ENCODE peak calls at places on chromosomes 16 and 17, in five cellular contexts. A is stimulated activated CD8-positive, alpha-beta memory T cell treated with anti-CD3 and anti-CD28 coated beads, Interleukin-7, amount 100 ng/mL, for 1 hour; J is NCI-H1930; P is AG04450; X is RCC 7860. F is an unnamed sample.

GRCh38 chr17:80105762-80106161 is 4.4 kb downstream of the GAA start:
- DNase-seq in P (no peak), A (no peak), X (no peak), J (no peak), F (no peak)

GRCh38 chr17:66976781-66977201 is 12.3 kb downstream of the CACNG4 start:
- DNase-seq in J (no peak), X (peak; percentile 9), P (no peak), A (no peak), F (no peak)

GRCh38 chr16:17227278-17227677 is 243.5 kb downstream of the XYLT1 start:
- DNase-seq in J (no peak), P (no peak), A (no peak), X (no peak), F (no peak)

GRCh38 chr17:142876-143784 is 5.8 kb downstream of the SCGB1C2 start:
- DNase-seq in J (no peak), X (no peak), P (no peak), A (no peak), F (no peak)

GRCh38 chr16:86093801-86094750 is 195.1 kb downstream of the IRF8 start:
- DNase-seq in A (no peak), X (no peak), J (no peak), P (no peak), F (no peak)

GRCh38 chr17:68491864-68492263 is 20.4 kb upstream of the PRKAR1A start:
- DNase-seq in A (no peak), X (no peak), J (no peak), P (no peak), F (no peak)

GRCh38 chr16:71873199-71873598 is 10.8 kb downstream of the ZNF821 start:
- DNase-seq in J (no peak), A (no peak), P (no peak), X (no peak), F (no peak)

GRCh38 chr17:65723356-65723928 is 162.0 kb upstream of the AXIN2 start:
- DNase-seq in A (no peak), P (no peak), J (no peak), X (no peak), F (no peak)

GRCh38 chr17:17424552-17424951 is 52.2 kb upstream of the MED9 start:
- DNase-seq in P (no peak), X (no peak), A (no peak), J (no peak), F (no peak)

GRCh38 chr17:2566056-2566455 is 27.4 kb upstream of the PAFAH1B1 start:
- DNase-seq in X (no peak), J (no peak), P (no peak), A (no peak), F (no peak)

GRCh38 chr16:54171855-54172537 is 114.6 kb downstream of the IRX3 start:
- DNase-seq in J (peak; percentile 74), A (no peak), X (no peak), P (peak; percentile 10), F (no peak)

GRCh38 chr17:35727635-35728034 is 3.8 kb upstream of the RASL10B start:
- DNase-seq in X (no peak), A (no peak), J (no peak), P (no peak), F (no peak)

GRCh38 chr16:22370038-22370541 is 4.3 kb downstream of the CDR2 start:
- DNase-seq in X (no peak), J (no peak), A (no peak), P (peak; percentile 77), F (no peak)

GRCh38 chr16:51569204-51569911 is 418.3 kb upstream of the SALL1 start:
- DNase-seq in X (no peak), P (no peak), J (no peak), A (no peak), F (no peak)

GRCh38 chr16:75420987-75421819 is 12.1 kb downstream of the CFDP1 start:
- DNase-seq in P (no peak), A (no peak), J (no peak), X (peak; percentile 22), F (no peak)

GRCh38 chr16:56897026-56897799 is 32.2 kb downstream of the SLC12A3 start:
- DNase-seq in P (no peak), X (no peak), J (no peak), A (no peak), F (no peak)

GRCh38 chr16:85402910-85403692 is 210.0 kb upstream of the GSE1 start:
- DNase-seq in P (no peak), J (no peak), A (no peak), X (peak; percentile 52), F (no peak)

GRCh38 chr17:72984145-72984924 is 108.2 kb downstream of the SLC39A11 start:
- DNase-seq in X (peak; percentile 62), A (no peak), J (no peak), P (peak; percentile 80), F (no peak)

GRCh38 chr17:36680701-36681202 is 79.4 kb downstream of the MRM1 start:
- DNase-seq in A (no peak), J (no peak), P (no peak), X (no peak), F (no peak)

GRCh38 chr17:41521574-41522261 is 3.0 kb upstream of the KRT15 start:
- DNase-seq in A (no peak), X (peak; percentile 95), J (no peak), P (peak; percentile 50), F (peak; percentile 45)

GRCh38 chr16:28085376-28086171 is 22.1 kb upstream of the GSG1L start:
- DNase-seq in X (no peak), P (no peak), J (no peak), A (no peak), F (no peak)

GRCh38 chr17:38451030-38451839 is 23.0 kb downstream of the ARHGAP23 start:
- DNase-seq in X (peak; percentile 74), A (no peak), P (no peak), J (no peak), F (no peak)

GRCh38 chr17:56274491-56274890 is 121.2 kb downstream of the ANKFN1 start:
- DNase-seq in X (no peak), J (no peak), P (no peak), A (no peak), F (no peak)

GRCh38 chr16:15856901-15857778 is at the start of gene MYH11:
- DNase-seq in X (no peak), J (no peak), P (no peak), A (no peak), F (no peak)

GRCh38 chr16:81424761-81425160 is 19.8 kb upstream of the CMIP start:
- DNase-seq in X (peak; percentile 87), P (no peak), J (no peak), A (no peak), F (peak; percentile 21)

GRCh38 chr17:8125196-8125946 is 1.5 kb upstream of the HES7 start:
- DNase-seq in J (peak; percentile 57), X (peak; percentile 52), P (no peak), A (peak; percentile 85), F (peak; percentile 33)

GRCh38 chr17:44738214-44738906 is 20.4 kb upstream of the ADAM11 start:
- DNase-seq in J (no peak), A (no peak), X (peak; percentile 65), P (no peak), F (no peak)

GRCh38 chr17:74851612-74852236 is 8.0 kb downstream of the GRIN2C start:
- DNase-seq in X (no peak), P (no peak), J (no peak), A (no peak), F (no peak)

GRCh38 chr17:3886776-3887175 is 6.1 kb downstream of the CAMKK1 start:
- DNase-seq in P (no peak), J (no peak), A (no peak), X (no peak), F (peak; percentile 19)

GRCh38 chr16:80910434-80910833 is 96.3 kb downstream of the CMC2 start:
- DNase-seq in X (no peak), J (no peak), P (no peak), A (no peak), F (no peak)

GRCh38 chr17:78337244-78338109 is 22.4 kb downstream of the SOCS3 start:
- DNase-seq in P (no peak), J (no peak), X (peak; percentile 70), A (no peak), F (peak; percentile 7)

F was measured in AML-193.